ENCODE peak calls at places on chromosomes 1 and 21, in eight cellular contexts. S, F, I, E, V, W, R and J are unnamed samples.

GRCh38 chr1:63779338-63779819 is 5.6 kb downstream of the ROR1 start:
- DNase-seq in V (no peak), I (no peak), R (no peak), F (peak; percentile 77), E (no peak), S (no peak), W (no peak), J (no peak)

GRCh38 chr1:160951443-160952128 is 3.0 kb downstream of the ITLN2 start:
- DNase-seq in F (peak; percentile 8), R (no peak), I (peak; percentile 61), V (no peak), S (no peak), E (peak; percentile 91), W (peak; percentile 82), J (peak; percentile 77)

GRCh38 chr1:107782192-107782845 is 182.7 kb downstream of the VAV3 start:
- DNase-seq in I (peak; percentile 37), V (no peak), W (peak; percentile 42), F (peak; percentile 49), E (no peak), R (no peak), S (peak; percentile 11), J (no peak)

GRCh38 chr1:93670141-93670540 is 11.5 kb downstream of the BCAR3 start:
- DNase-seq in E (no peak), R (no peak), I (no peak), V (no peak), S (no peak), F (peak; percentile 73), W (peak; percentile 90), J (peak; percentile 73)

GRCh38 chr1:221712776-221713431 is 29.0 kb downstream of the DUSP10 start:
- DNase-seq in E (no peak), F (no peak), S (no peak), W (no peak), V (no peak), I (peak; percentile 68), R (no peak), J (peak; percentile 21)

GRCh38 chr1:233442392-233442791 is 114.9 kb downstream of the MAP3K21 start:
- DNase-seq in V (no peak), F (no peak), I (no peak), S (no peak), E (no peak), R (no peak), W (no peak), J (no peak)

GRCh38 chr1:228955691-228956090 is 220.4 kb downstream of the RHOU start:
- DNase-seq in R (no peak), W (peak; percentile 72), I (no peak), F (no peak), E (peak; percentile 20), S (peak; percentile 10), V (no peak), J (no peak)

GRCh38 chr1:175604598-175604997 is 138.8 kb downstream of the TNR start:
- DNase-seq in E (no peak), S (no peak), F (no peak), R (no peak), I (no peak), V (no peak), W (no peak), J (no peak)

GRCh38 chr1:167455786-167456446 is 62.4 kb downstream of the CD247 start:
- DNase-seq in W (peak; percentile 49), I (no peak), V (peak; percentile 28), S (no peak), E (peak; percentile 84), R (no peak), F (peak; percentile 12), J (peak; percentile 55)

GRCh38 chr1:54826226-54826816 is 25.2 kb upstream of the TTC22 start:
- DNase-seq in R (no peak), V (no peak), F (no peak), S (no peak), I (no peak), W (no peak), E (no peak), J (no peak)

GRCh38 chr1:12029720-12030339 is 10.5 kb downstream of the MIIP start:
- DNase-seq in E (no peak), R (no peak), V (no peak), I (no peak), S (no peak), F (no peak), W (no peak), J (no peak)

GRCh38 chr1:186093437-186093836 is 281.6 kb downstream of the TPR start:
- DNase-seq in I (no peak), V (no peak), S (no peak), R (no peak), E (no peak), W (no peak), F (no peak), J (no peak)

GRCh38 chr1:68120136-68120791 is 69.8 kb upstream of the DIRAS3 start:
- DNase-seq in W (peak; percentile 75), R (no peak), E (peak; percentile 87), V (peak; percentile 10), I (no peak), F (peak; percentile 80), S (peak; percentile 57), J (peak; percentile 26)

GRCh38 chr1:220810179-220810653 is 23.5 kb downstream of the MTARC1 start:
- DNase-seq in W (peak; percentile 88), V (no peak), E (peak; percentile 90), R (peak; percentile 95), I (peak; percentile 47), F (peak; percentile 76), S (peak; percentile 38), J (peak; percentile 78)

GRCh38 chr21:43937898-43938309 is 72.9 kb downstream of the AGPAT3 start:
- DNase-seq in V (no peak), W (no peak), F (no peak), S (no peak), R (no peak), E (no peak), I (no peak), J (no peak)

GRCh38 chr1:182142621-182143020 is 81.1 kb upstream of the ZNF648 start:
- DNase-seq in W (no peak), F (no peak), E (no peak), S (no peak), R (no peak), V (no peak), I (no peak), J (no peak)

GRCh38 chr1:24683713-24684162 is 40.6 kb downstream of the SRRM1 start:
- DNase-seq in R (no peak), V (no peak), W (peak; percentile 41), E (no peak), S (peak; percentile 77), F (peak; percentile 60), I (no peak), J (no peak)